ENCODE peak calls at places on chromosomes 2 and 18, in nine cellular contexts. S is T-helper 2 cell, X is kidney tubule cell, Z is neural crest cell, W is astrocyte of the spinal cord, T is endodermal cell, R is GM10248, A is stromal cell of bone marrow, Q is NCI-H1105 treated with DMSO at 0.1 percent for 48 hours. I is an unnamed sample.

GRCh38 chr2:208407667-208408066 is 1.1 kb downstream of the PTH2R start:
- DNase-seq in S (no peak), X (peak), Z (no peak), W (peak), T (peak), R (peak), A (no peak), Q (peak), I (peak)

GRCh38 chr2:86035371-86035882 is 70.3 kb downstream of the POLR1A start:
- DNase-seq in S (no peak), X (no peak), Z (no peak), W (no peak), T (no peak), R (no peak), A (no peak), Q (no peak), I (no peak)

GRCh38 chr2:84856785-84857184 is 24.1 kb downstream of the TRABD2A start:
- DNase-seq in S (peak), X (no peak), Z (no peak), W (no peak), T (peak), R (no peak), A (no peak), Q (no peak), I (peak)

GRCh38 chr18:78659748-78660147 is 319.9 kb upstream of the SALL3 start:
- DNase-seq in S (no peak), X (no peak), Z (peak), W (no peak), T (peak), R (no peak), A (no peak), Q (peak), I (no peak)

GRCh38 chr2:237889016-237889415 is 29.6 kb downstream of the RAMP1 start:
- DNase-seq in S (no peak), X (no peak), Z (no peak), W (no peak), T (peak), R (no peak), A (no peak), Q (no peak), I (no peak)

GRCh38 chr2:191178806-191179514 is 28.2 kb upstream of the STAT4 start:
- DNase-seq in S (no peak), X (peak), Z (no peak), W (no peak), T (no peak), R (no peak), A (peak), Q (no peak), I (peak)

GRCh38 chr2:105406221-105406620 is 7.4 kb upstream of the FHL2 start:
- DNase-seq in S (no peak), X (no peak), Z (no peak), W (peak), T (no peak), R (no peak), A (no peak), Q (no peak), I (no peak)

GRCh38 chr2:64295326-64296149 is 151.3 kb upstream of the PELI1 start:
- DNase-seq in S (no peak), X (no peak), Z (no peak), W (no peak), T (no peak), R (peak), A (no peak), Q (no peak), I (peak)

GRCh38 chr18:3703732-3704176 is 253.8 kb downstream of the TGIF1 start:
- DNase-seq in S (no peak), X (peak), Z (peak), W (peak), T (peak), R (peak), A (no peak), Q (peak), I (peak)

GRCh38 chr2:101551489-101551888 is 76.6 kb upstream of the RFX8 start:
- DNase-seq in S (no peak), X (no peak), Z (no peak), W (no peak), T (no peak), R (no peak), A (no peak), Q (no peak), I (no peak)

GRCh38 chr2:129912066-129912820 is 67.2 kb upstream of the RAB6C start:
- DNase-seq in S (no peak), X (no peak), Z (no peak), W (no peak), T (peak), R (no peak), A (no peak), Q (no peak), I (no peak)

GRCh38 chr18:6920099-6920955 is 190.8 kb downstream of the ARHGAP28 start:
- DNase-seq in S (no peak), X (peak), Z (peak), W (peak), T (peak), R (peak), A (peak), Q (no peak), I (peak)

GRCh38 chr2:221553333-221553732 is 18.8 kb downstream of the EPHA4 start:
- DNase-seq in S (no peak), X (no peak), Z (no peak), W (no peak), T (no peak), R (no peak), A (no peak), Q (no peak), I (no peak)